ENCODE peak calls at places on chromosome X, in seven cellular contexts. E is anterior cingulate cortex; C is GM03348; V is NCI-H510A treated with DMSO at 0.1 percent for 48 hours; H is GM19239; R is activated T-cell treated with anti-CD3 and anti-CD28 coated beads, Interleukin-2, amount 50 U/mL, for 72 hours; T is nucleus accumbens. L is an unnamed sample.

GRCh38 chrX:129665916-129666644 is 11.3 kb upstream of the APLN start:
- DNase-seq in E (no peak), C (peak), V (no peak), H (no peak), R (no peak), T (no peak), L (no peak)

GRCh38 chrX:40471965-40472648 is 108.7 kb upstream of the ATP6AP2 start:
- DNase-seq in E (peak), C (peak), V (peak), H (no peak), R (peak), T (peak), L (no peak)

GRCh38 chrX:71618303-71618721 is at the start of gene CXCR3:
- DNase-seq in E (no peak), C (no peak), V (no peak), H (peak), R (peak), T (no peak), L (no peak)

GRCh38 chrX:68801737-68802290 is 27.0 kb upstream of the EFNB1 start:
- DNase-seq in E (no peak), C (no peak), V (no peak), H (no peak), R (no peak), T (no peak), L (no peak)

GRCh38 chrX:107205770-107206696 is at the start of the genes DNAAF6 and NUP62CL:
- DNase-seq in E (peak), C (peak), V (peak), H (peak), R (peak), T (no peak), L (peak)

GRCh38 chrX:24245201-24245600 is 68.7 kb downstream of the SUPT20HL2 start:
- DNase-seq in E (no peak), C (peak), V (no peak), H (no peak), R (no peak), T (no peak), L (no peak)

GRCh38 chrX:34288782-34289181 is 156.7 kb upstream of the FAM47A start:
- DNase-seq in E (no peak), C (no peak), V (no peak), H (no peak), R (no peak), T (no peak), L (no peak)

GRCh38 chrX:154074199-154074598 is 23.3 kb downstream of the MECP2 start:
- DNase-seq in E (no peak), C (peak), V (no peak), H (no peak), R (no peak), T (no peak), L (peak)

GRCh38 chrX:153733651-153734240 is 9.1 kb downstream of the ABCD1 start:
- DNase-seq in E (no peak), C (no peak), V (no peak), H (no peak), R (no peak), T (no peak), L (no peak)

GRCh38 chrX:19907794-19908193 is 20.4 kb upstream of the SH3KBP1 start:
- DNase-seq in E (no peak), C (no peak), V (no peak), H (no peak), R (no peak), T (no peak), L (no peak)

GRCh38 chrX:46573896-46574336 is 351 bp downstream of the CHST7 start:
- DNase-seq in E (peak), C (peak), V (peak), H (no peak), R (peak), T (no peak), L (no peak)

GRCh38 chrX:21666252-21666651 is 8.1 kb upstream of the KLHL34 start:
- DNase-seq in E (no peak), C (no peak), V (no peak), H (no peak), R (no peak), T (no peak), L (no peak)

GRCh38 chrX:30831082-30831481 is 58.0 kb downstream of the TAB3 start:
- DNase-seq in E (no peak), C (no peak), V (no peak), H (no peak), R (peak), T (no peak), L (no peak)

GRCh38 chrX:120144178-120144844 is 14.1 kb upstream of the RHOXF2 start:
- DNase-seq in E (peak), C (no peak), V (no peak), H (no peak), R (no peak), T (no peak), L (no peak)

GRCh38 chrX:77431227-77431626 is 16.0 kb upstream of the FGF16 start:
- DNase-seq in E (no peak), C (peak), V (no peak), H (no peak), R (no peak), T (no peak), L (no peak)

GRCh38 chrX:119455264-119455663 is 13.0 kb upstream of the SLC25A5 start:
- DNase-seq in E (no peak), C (peak), V (no peak), H (no peak), R (no peak), T (no peak), L (no peak)

GRCh38 chrX:16394290-16394689 is 227.0 kb downstream of the MAGEB17 start:
- DNase-seq in E (no peak), C (no peak), V (no peak), H (no peak), R (no peak), T (no peak), L (no peak)

GRCh38 chrX:77440310-77440709 is 6.9 kb upstream of the FGF16 start:
- DNase-seq in E (no peak), C (no peak), V (no peak), H (no peak), R (no peak), T (no peak), L (no peak)

GRCh38 chrX:150664290-150664689 is 28.9 kb upstream of the MTMR1 start:
- DNase-seq in E (peak), C (no peak), V (no peak), H (no peak), R (no peak), T (no peak), L (peak)

GRCh38 chrX:66728818-66729271 is 90.0 kb upstream of the EDA2R start:
- DNase-seq in E (peak), C (peak), V (peak), H (no peak), R (peak), T (peak), L (no peak)

GRCh38 chrX:11461181-11462001 is 168.2 kb downstream of the AMELX start:
- DNase-seq in E (no peak), C (peak), V (no peak), H (no peak), R (no peak), T (no peak), L (no peak)

GRCh38 chrX:10235851-10236250 is 79.1 kb downstream of the CLCN4 start:
- DNase-seq in E (no peak), C (peak), V (no peak), H (no peak), R (no peak), T (no peak), L (no peak)

GRCh38 chrX:109040057-109040456 is 303.7 kb upstream of the IRS4 start:
- DNase-seq in E (no peak), C (no peak), V (no peak), H (no peak), R (no peak), T (no peak), L (no peak)

GRCh38 chrX:115229337-115229991 is 4.4 kb downstream of the LRCH2 start:
- DNase-seq in E (no peak), C (no peak), V (no peak), H (no peak), R (no peak), T (no peak), L (no peak)

GRCh38 chrX:71991164-71991563 is 80.5 kb downstream of the NHSL2 start:
- DNase-seq in E (no peak), C (no peak), V (no peak), H (no peak), R (no peak), T (no peak), L (no peak)

GRCh38 chrX:290476-291166 is 9.4 kb downstream of the PLCXD1 start:
- DNase-seq in E (no peak), C (no peak), V (no peak), H (no peak), R (no peak), T (no peak), L (no peak)

GRCh38 chrX:65406532-65406931 is 128.1 kb downstream of the LAS1L start:
- DNase-seq in E (no peak), C (peak), V (no peak), H (no peak), R (peak), T (no peak), L (no peak)

GRCh38 chrX:109862386-109862910 is 129.4 kb upstream of the ACSL4 start:
- DNase-seq in E (no peak), C (no peak), V (no peak), H (no peak), R (no peak), T (no peak), L (no peak)

GRCh38 chrX:55582447-55582846 is 40.8 kb upstream of the FOXR2 start:
- DNase-seq in E (no peak), C (no peak), V (no peak), H (no peak), R (no peak), T (no peak), L (no peak)

GRCh38 chrX:7139202-7140081 is 8.1 kb upstream of the STS start:
- DNase-seq in E (no peak), C (peak), V (no peak), H (no peak), R (no peak), T (no peak), L (no peak)

GRCh38 chrX:134431894-134432293 is 28.1 kb upstream of the HPRT1 start:
- DNase-seq in E (no peak), C (peak), V (no peak), H (no peak), R (no peak), T (no peak), L (no peak)

GRCh38 chrX:12174358-12174757 is 36.1 kb downstream of the FRMPD4 start:
- DNase-seq in E (no peak), C (no peak), V (no peak), H (no peak), R (no peak), T (no peak), L (no peak)

GRCh38 chrX:51459125-51459524 is 37.3 kb downstream of the NUDT11 start:
- DNase-seq in E (no peak), C (peak), V (no peak), H (no peak), R (peak), T (no peak), L (no peak)

GRCh38 chrX:100829730-100830129 is 9.5 kb downstream of the CSTF2 start:
- DNase-seq in E (no peak), C (no peak), V (no peak), H (no peak), R (peak), T (no peak), L (no peak)

GRCh38 chrX:19535481-19535880 is 20.2 kb upstream of the MAP3K15 start:
- DNase-seq in E (no peak), C (peak), V (peak), H (no peak), R (no peak), T (no peak), L (no peak)

L was measured in ascending aorta.